ENCODE peak calls at places on chromosome 7, in six cellular contexts. A is BE2C; I is H1; P is adrenal gland; X is activated CD4-positive, alpha-beta T cell treated with anti-CD3 and anti-CD28 coated beads, Interleukin-2, amount 10 ng/mL, durations not matched to agents 7 days and 5 days; G is uterus. Z is an unnamed sample.

GRCh38 chr7:1058821-1059199 is 14.5 kb downstream of the GPR146 start:
- DNase-seq in A (no peak), I (no peak), P (no peak), X (peak), G (no peak), Z (no peak)

GRCh38 chr7:7276151-7276550 is 93.8 kb downstream of the C1GALT1 start:
- DNase-seq in A (no peak), I (no peak), P (no peak), X (no peak), G (no peak), Z (no peak)

GRCh38 chr7:47638679-47639306 is 56.9 kb upstream of the TNS3 start:
- DNase-seq in A (no peak), I (no peak), P (peak), X (no peak), G (peak), Z (no peak)

GRCh38 chr7:31705377-31705776 is 18.4 kb downstream of the PPP1R17 start:
- DNase-seq in A (no peak), I (no peak), P (no peak), X (no peak), G (no peak), Z (no peak)

GRCh38 chr7:50366311-50366710 is 61.8 kb downstream of the IKZF1 start:
- DNase-seq in A (no peak), I (no peak), P (no peak), X (no peak), G (no peak), Z (no peak)

GRCh38 chr7:37920619-37921339 is at the start of gene EPDR1:
- DNase-seq in A (peak), I (no peak), P (peak), X (peak), G (peak), Z (peak)

GRCh38 chr7:87140271-87140748 is 11.9 kb upstream of the DMTF1 start:
- DNase-seq in A (no peak), I (no peak), P (peak), X (no peak), G (no peak), Z (no peak)

GRCh38 chr7:4745971-4746919 is 29.2 kb upstream of the AP5Z1 start:
- DNase-seq in A (no peak), I (no peak), P (peak), X (peak), G (no peak), Z (no peak)

GRCh38 chr7:29523728-29524127 is 39.9 kb upstream of the PRR15 start:
- DNase-seq in A (no peak), I (no peak), P (no peak), X (no peak), G (no peak), Z (no peak)

GRCh38 chr7:73850781-73851207 is 8.5 kb upstream of the METTL27 start:
- DNase-seq in A (no peak), I (no peak), P (no peak), X (no peak), G (peak), Z (peak)

GRCh38 chr7:53191836-53192443 is 156.5 kb downstream of the POM121L12 start:
- DNase-seq in A (no peak), I (no peak), P (no peak), X (no peak), G (no peak), Z (no peak)

GRCh38 chr7:113267271-113267670 is 148.9 kb upstream of the SMIM30 start:
- DNase-seq in A (no peak), I (no peak), P (no peak), X (no peak), G (no peak), Z (no peak)

GRCh38 chr7:21507627-21508343 is 35.1 kb upstream of the DNAH11 start:
- DNase-seq in A (peak), I (peak), P (peak), X (peak), G (no peak), Z (peak)

GRCh38 chr7:5204546-5204945 is 14.5 kb downstream of the WIPI2 start:
- DNase-seq in A (no peak), I (no peak), P (no peak), X (no peak), G (no peak), Z (no peak)

GRCh38 chr7:66522518-66522917 is 106.2 kb upstream of the KCTD7 start:
- DNase-seq in A (no peak), I (no peak), P (no peak), X (peak), G (no peak), Z (no peak)

GRCh38 chr7:76234931-76235441 is 33.3 kb downstream of the SRRM3 start:
- DNase-seq in A (peak), I (peak), P (peak), X (peak), G (peak), Z (peak)

GRCh38 chr7:27117687-27118491 is 12.7 kb downstream of the HOXA4 start:
- DNase-seq in A (no peak), I (no peak), P (peak), X (no peak), G (no peak), Z (no peak)

GRCh38 chr7:3075441-3075840 is 31.8 kb upstream of the CARD11 start:
- DNase-seq in A (no peak), I (no peak), P (no peak), X (no peak), G (no peak), Z (no peak)

GRCh38 chr7:33070277-33070676 is 7.7 kb upstream of the NT5C3A start:
- DNase-seq in A (no peak), I (no peak), P (no peak), X (no peak), G (no peak), Z (no peak)

GRCh38 chr7:99386584-99387238 is 12.2 kb downstream of the ARPC1B start:
- DNase-seq in A (peak), I (no peak), P (no peak), X (peak), G (no peak), Z (no peak)

GRCh38 chr7:130131191-130131834 is 61.0 kb downstream of the KLHDC10 start:
- DNase-seq in A (no peak), I (no peak), P (no peak), X (no peak), G (no peak), Z (no peak)

GRCh38 chr7:81111358-81111757 is 192.5 kb upstream of the SEMA3C start:
- DNase-seq in A (no peak), I (no peak), P (no peak), X (no peak), G (peak), Z (peak)

GRCh38 chr7:96120445-96120844 is 201.5 kb downstream of the SLC25A13 start:
- DNase-seq in A (no peak), I (no peak), P (no peak), X (no peak), G (no peak), Z (no peak)

GRCh38 chr7:12800501-12800900 is 113.1 kb downstream of the ARL4A start:
- DNase-seq in A (no peak), I (no peak), P (no peak), X (no peak), G (no peak), Z (no peak)

GRCh38 chr7:104848386-104848990 is 165.5 kb upstream of the KMT2E start:
- DNase-seq in A (peak), I (peak), P (peak), X (peak), G (peak), Z (peak)

GRCh38 chr7:5657901-5658300 is 123.6 kb downstream of the RNF216 start:
- DNase-seq in A (no peak), I (no peak), P (no peak), X (no peak), G (no peak), Z (no peak)

GRCh38 chr7:17849504-17849903 is 90.8 kb downstream of the SNX13 start:
- DNase-seq in A (no peak), I (no peak), P (no peak), X (no peak), G (no peak), Z (peak)

GRCh38 chr7:44291066-44291732 is 34.2 kb downstream of the CAMK2B start:
- DNase-seq in A (peak), I (no peak), P (peak), X (no peak), G (peak), Z (peak)

GRCh38 chr7:43444711-43445578 is 138.0 kb upstream of the STK17A start:
- DNase-seq in A (no peak), I (no peak), P (no peak), X (no peak), G (no peak), Z (no peak)

GRCh38 chr7:4037877-4038276 is 644.2 kb upstream of the FOXK1 start:
- DNase-seq in A (no peak), I (no peak), P (no peak), X (no peak), G (no peak), Z (no peak)

GRCh38 chr7:28889290-28889689 is 68.8 kb downstream of the TRIL start:
- DNase-seq in A (no peak), I (no peak), P (no peak), X (no peak), G (no peak), Z (peak)

GRCh38 chr7:98810166-98810802 is 59.5 kb downstream of the TMEM130 start:
- DNase-seq in A (peak), I (no peak), P (no peak), X (no peak), G (no peak), Z (peak)

GRCh38 chr7:128030263-128030998 is 806 bp downstream of the LRRC4 start:
- DNase-seq in A (no peak), I (no peak), P (no peak), X (no peak), G (no peak), Z (no peak)

GRCh38 chr7:44801890-44802289 is 5.4 kb downstream of the PPIA start:
- DNase-seq in A (no peak), I (no peak), P (no peak), X (no peak), G (no peak), Z (no peak)

GRCh38 chr7:153407291-153408046 is 644.7 kb upstream of the DPP6 start:
- DNase-seq in A (no peak), I (no peak), P (no peak), X (no peak), G (no peak), Z (no peak)